ENCODE peak calls at places on chromosome 20, in nine cellular contexts. E is naive thymus-derived CD4-positive, alpha-beta T cell; I is MM.1S; K is ovary; N is effector memory CD4-positive, alpha-beta T cell; V is transverse colon; M is endodermal cell; A is astrocyte; D is stomach. S is an unnamed sample.

GRCh38 chr20:6838181-6838826 is 70.8 kb downstream of the BMP2 start:
- DNase-seq in K (no peak), V (no peak), M (no peak), I (no peak), A (no peak), N (no peak), D (no peak), E (no peak), S (peak; percentile 32)

GRCh38 chr20:38357653-38358207 is 11.4 kb downstream of the LBP start:
- DNase-seq in A (no peak), E (no peak), D (no peak), M (no peak), N (no peak), I (no peak), V (no peak), K (no peak), S (no peak)

GRCh38 chr20:44800398-44801046 is 9.8 kb downstream of the RIMS4 start:
- DNase-seq in A (no peak), V (no peak), D (no peak), E (peak; percentile 2), K (no peak), I (no peak), M (peak; percentile 77), N (no peak), S (no peak)

GRCh38 chr20:36703530-36703929 is 42.4 kb downstream of the NDRG3 start:
- DNase-seq in E (no peak), N (no peak), M (no peak), V (no peak), A (no peak), I (no peak), D (no peak), K (no peak), S (no peak)

GRCh38 chr20:5109276-5109675 is 10.5 kb downstream of the PCNA start:
- DNase-seq in D (no peak), E (no peak), K (no peak), M (no peak), A (no peak), I (no peak), N (no peak), V (no peak), S (no peak)

GRCh38 chr20:37342231-37343177 is 3.4 kb upstream of the SRC start:
- DNase-seq in A (no peak), D (no peak), I (no peak), V (no peak), E (no peak), N (no peak), M (peak; percentile 79), K (no peak), S (no peak)

GRCh38 chr20:54464003-54464402 is 11.4 kb upstream of the DOK5 start:
- DNase-seq in N (no peak), A (no peak), K (no peak), E (no peak), M (no peak), I (no peak), V (no peak), D (no peak), S (no peak)

GRCh38 chr20:22763257-22763906 is 179.0 kb upstream of the FOXA2 start:
- DNase-seq in K (no peak), N (no peak), M (no peak), V (no peak), A (no peak), E (no peak), D (peak; percentile 60), I (no peak), S (peak; percentile 96)

GRCh38 chr20:50844430-50845100 is 49.7 kb downstream of the BCAS4 start:
- DNase-seq in I (no peak), V (no peak), D (peak; percentile 36), E (no peak), K (no peak), A (peak; percentile 94), M (no peak), N (no peak), S (peak; percentile 98)

DNA sequence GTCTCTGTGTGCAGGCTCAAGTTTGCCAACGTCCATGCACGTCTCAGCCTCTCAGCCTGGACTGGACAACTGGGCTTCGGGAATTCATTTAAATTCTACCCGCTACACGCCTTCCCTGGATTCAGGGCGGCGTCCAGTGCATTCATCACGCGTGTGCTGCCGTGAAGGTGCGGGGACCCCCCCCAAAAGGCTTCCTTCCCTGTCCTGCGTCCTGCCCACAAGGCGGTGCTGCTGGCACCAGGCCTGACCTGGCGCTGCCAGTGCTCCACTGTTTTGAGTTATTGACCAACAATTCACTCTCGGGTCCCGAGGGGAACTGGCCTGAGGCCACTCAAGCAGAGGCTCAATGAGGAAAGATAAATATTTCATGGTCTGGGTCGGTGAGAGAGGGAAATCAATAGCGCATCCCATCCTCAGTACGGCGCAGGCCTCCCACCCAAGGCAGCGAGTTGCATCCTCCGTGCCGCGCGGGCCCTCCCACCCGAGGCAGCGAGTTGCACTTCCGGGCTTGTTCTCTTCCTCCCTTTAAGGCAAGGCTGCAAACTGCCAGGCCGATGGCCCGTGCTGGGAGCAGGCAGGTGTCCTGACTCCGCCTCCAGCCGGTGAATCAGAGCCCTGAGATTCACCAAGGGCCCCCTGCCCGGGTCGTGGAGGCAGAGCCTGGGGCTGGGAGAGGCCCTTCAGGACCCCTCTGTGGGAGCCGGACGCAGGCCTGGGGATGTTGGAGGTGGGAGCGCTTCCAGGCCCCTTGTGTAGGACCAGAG is 22.8 kb upstream of the BHLHE23 start:
- DNase-seq in N (no peak), K (no peak), D (no peak), V (no peak), A (no peak), E (peak; percentile 46), I (no peak), M (peak; percentile 87), S (no peak)
- H3K27me3 ChIP-seq in N (peaks cover 7% of the 10 kb centered on the region), K (no peaks in the 10 kb centered on the region), D (peaks cover 98% of the 10 kb centered on the region), V (peaks cover 92% of the 10 kb centered on the region), A (peaks cover 44% of the 10 kb centered on the region), E (peaks cover 3% of the 10 kb centered on the region), I (peaks cover 89% of the 10 kb centered on the region), M (peaks cover 35% of the 10 kb centered on the region), S (peaks cover 79% of the 10 kb centered on the region)

GRCh38 chr20:1987826-1988225 is 6.0 kb downstream of the PDYN start:
- DNase-seq in A (peak; percentile 16), E (no peak), V (no peak), D (no peak), M (no peak), N (no peak), K (no peak), I (no peak), S (no peak)

GRCh38 chr20:1993986-1994385 is at the start of gene PDYN:
- DNase-seq in D (no peak), A (no peak), M (no peak), K (no peak), V (no peak), E (no peak), I (no peak), N (no peak), S (no peak)

GRCh38 chr20:1994627-1995026 is 769 bp upstream of the PDYN start:
- DNase-seq in M (no peak), K (no peak), I (no peak), N (no peak), E (no peak), A (no peak), D (no peak), V (no peak), S (no peak)

GRCh38 chr20:1995531-1996310 is 1.9 kb upstream of the PDYN start:
- DNase-seq in V (no peak), A (no peak), E (no peak), I (no peak), M (no peak), D (no peak), N (no peak), K (no peak), S (no peak)

GRCh38 chr20:1992359-1992758 is 1.5 kb downstream of the PDYN start:
- DNase-seq in D (no peak), I (no peak), K (no peak), E (no peak), A (no peak), V (no peak), M (peak; percentile 61), N (no peak), S (no peak)
- H3K27me3 ChIP-seq in D (peaks cover 78% of the 10 kb centered on the region), I (peaks cover 40% of the 10 kb centered on the region), K (no peaks in the 10 kb centered on the region), E (peaks cover 6% of the 10 kb centered on the region), A (peaks cover 33% of the 10 kb centered on the region), V (peaks cover 57% of the 10 kb centered on the region), M (peaks cover 11% of the 10 kb centered on the region), N (no peaks in the 10 kb centered on the region), S (peaks cover 90% of the 10 kb centered on the region)

GRCh38 chr20:57695012-57695411 is 14.8 kb downstream of the PMEPA1 start:
- DNase-seq in I (no peak), E (no peak), M (no peak), V (no peak), K (no peak), N (no peak), A (peak; percentile 68), D (peak; percentile 74), S (peak; percentile 93)

GRCh38 chr20:57693002-57693582 is 16.7 kb downstream of the PMEPA1 start:
- DNase-seq in E (no peak), D (peak; percentile 66), V (peak; percentile 85), N (no peak), A (peak; percentile 77), M (peak; percentile 79), I (no peak), K (no peak), S (peak; percentile 99)

GRCh38 chr20:57693670-57694329 is 16.0 kb downstream of the PMEPA1 start:
- DNase-seq in D (no peak), E (no peak), I (no peak), N (no peak), M (no peak), V (no peak), A (no peak), K (no peak), S (no peak)

GRCh38 chr20:57695940-57696339 is 13.9 kb downstream of the PMEPA1 start:
- DNase-seq in V (no peak), D (no peak), M (no peak), N (no peak), I (no peak), E (no peak), A (no peak), K (no peak), S (no peak)

DNA sequence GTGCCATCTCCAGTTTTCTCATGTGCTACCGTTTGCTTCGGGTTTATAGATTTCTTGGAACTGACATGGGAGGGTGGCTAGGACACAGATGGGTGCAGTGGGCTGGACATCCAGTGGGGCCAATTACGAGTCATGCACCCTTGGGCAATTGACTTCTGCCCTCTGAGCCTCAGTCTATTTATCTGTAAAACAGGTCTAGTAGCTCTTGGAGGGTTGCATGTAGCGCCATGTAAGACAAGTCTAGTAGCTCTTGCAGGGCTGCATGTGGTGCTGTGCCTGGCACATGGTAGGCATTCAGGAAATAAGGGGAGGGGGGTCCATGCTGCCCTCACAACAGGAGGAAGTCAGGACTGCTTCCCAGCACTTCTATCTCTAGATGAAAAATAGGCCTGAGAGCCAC is 15.3 kb downstream of the PMEPA1 start:
- DNase-seq in A (no peak), M (no peak), V (no peak), D (no peak), I (no peak), N (no peak), K (no peak), E (no peak), S (no peak)
- H3K27me3 ChIP-seq in A (no peaks in the 10 kb centered on the region), M (no peaks in the 10 kb centered on the region), V (no peaks in the 10 kb centered on the region), D (no peaks in the 10 kb centered on the region), I (no peaks in the 10 kb centered on the region), N (no peaks in the 10 kb centered on the region), K (no peaks in the 10 kb centered on the region), E (no peaks in the 10 kb centered on the region), S (no peaks in the 10 kb centered on the region)

DNA sequence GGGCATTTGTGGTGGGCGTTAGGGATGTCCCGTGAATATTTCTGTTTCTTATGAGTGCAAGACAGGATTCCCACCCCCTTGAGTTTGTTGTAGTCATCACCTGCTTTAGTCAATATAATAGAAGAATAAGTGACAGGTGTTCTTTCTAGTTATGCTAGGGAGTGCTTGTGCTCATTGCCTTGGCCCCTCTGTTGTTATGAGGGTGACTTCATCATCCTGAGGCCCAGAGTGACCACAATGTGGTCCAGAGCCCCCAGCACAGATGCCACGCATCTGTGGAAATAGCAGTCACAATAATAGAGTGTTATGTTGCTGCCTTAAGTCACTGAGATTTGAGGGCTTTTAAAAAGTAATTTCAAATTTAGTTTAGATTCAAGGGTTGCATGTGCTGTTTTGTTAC is 42.4 kb downstream of the GGTLC1 start:
- DNase-seq in V (no peak), I (no peak), E (no peak), D (no peak), A (no peak), N (no peak), K (no peak), M (no peak), S (no peak)
- H3K27me3 ChIP-seq in V (no peaks in the 10 kb centered on the region), I (no peaks in the 10 kb centered on the region), E (no peaks in the 10 kb centered on the region), D (peaks cover 6% of the 10 kb centered on the region), A (no peaks in the 10 kb centered on the region), N (no peaks in the 10 kb centered on the region), K (no peaks in the 10 kb centered on the region), M (peaks cover 5% of the 10 kb centered on the region), S (no peaks in the 10 kb centered on the region)

S was measured in foreskin keratinocyte.